ENCODE peak calls at places on chromosomes 4 and X, in six cellular contexts. W is EL, R is pancreas, I is GM23338, D is activated T-cell treated with anti-CD3 and anti-CD28 coated beads for 1 hour, C is MV-4-11. U is an unnamed sample.

GRCh38 chr4:7460591-7460990 is 25.9 kb upstream of the PSAPL1 start:
- DNase-seq in D (no peak), R (no peak), W (peak; percentile 8), C (peak; percentile 50), I (no peak), U (no peak)

GRCh38 chr4:24734511-24734910 is 60.9 kb upstream of the SOD3 start:
- DNase-seq in W (no peak), R (no peak), D (no peak), I (no peak), C (no peak), U (peak; percentile 44)

GRCh38 chr4:71404049-71404448 is 65.2 kb downstream of the SLC4A4 start:
- DNase-seq in W (no peak), R (no peak), C (no peak), D (no peak), I (no peak), U (no peak)

GRCh38 chrX:126165721-126166401 is at the start of gene DCAF12L2:
- DNase-seq in I (peak; percentile 48), C (no peak), D (no peak), R (no peak), W (no peak), U (peak; percentile 21)

GRCh38 chr4:7418131-7418943 is 16.4 kb downstream of the PSAPL1 start:
- DNase-seq in D (no peak), I (no peak), R (no peak), C (no peak), W (no peak), U (no peak)

GRCh38 chr4:37715889-37716402 is 29.8 kb upstream of the RELL1 start:
- DNase-seq in I (no peak), D (no peak), W (no peak), R (peak; percentile 44), C (no peak), U (no peak)

GRCh38 chrX:1537031-1537715 is at the start of gene P2RY8:
- DNase-seq in R (peak; percentile 31), W (peak; percentile 39), C (peak; percentile 95), I (no peak), D (peak; percentile 65), U (peak; percentile 13)

GRCh38 chr4:186216465-186217024 is 10.8 kb upstream of the KLKB1 start:
- DNase-seq in R (no peak), W (peak; percentile 4), C (no peak), D (no peak), I (no peak), U (no peak)

GRCh38 chr4:156676116-156676851 is 295.3 kb downstream of the PDGFC start:
- DNase-seq in C (no peak), R (no peak), I (no peak), W (no peak), D (no peak), U (no peak)

GRCh38 chr4:20572976-20573375 is 127.3 kb upstream of the PACRGL start:
- DNase-seq in D (no peak), R (no peak), W (no peak), I (peak; percentile 74), C (no peak), U (no peak)

GRCh38 chrX:125289209-125289608 is 30.5 kb upstream of the TEX13C start:
- DNase-seq in W (no peak), I (no peak), R (no peak), C (no peak), D (no peak), U (no peak)

GRCh38 chrX:74537011-74537390 is 77.4 kb downstream of the RLIM start:
- DNase-seq in W (peak; percentile 54), D (no peak), I (peak; percentile 31), C (no peak), R (no peak), U (peak; percentile 23)

GRCh38 chr4:8922481-8922880 is 50.8 kb upstream of the HMX1 start:
- DNase-seq in I (no peak), R (peak; percentile 2), C (no peak), D (no peak), W (no peak), U (no peak)

GRCh38 chr4:20925176-20925575 is 224.9 kb downstream of the PACRGL start:
- DNase-seq in D (no peak), I (no peak), W (no peak), R (no peak), C (no peak), U (no peak)

GRCh38 chrX:86066998-86067397 is 19.6 kb upstream of the CHM start:
- DNase-seq in W (no peak), D (no peak), C (no peak), R (no peak), I (peak; percentile 3), U (no peak)

GRCh38 chrX:105464611-105465010 is 244.1 kb upstream of the TEX13A start:
- DNase-seq in D (no peak), R (no peak), C (no peak), W (no peak), I (no peak), U (no peak)

GRCh38 chr4:74037076-74037475 is 1.4 kb downstream of the CXCL3 start:
- DNase-seq in I (peak; percentile 28), W (no peak), C (no peak), D (no peak), R (no peak), U (no peak)

GRCh38 chr4:31370866-31371465 is 650.8 kb downstream of the PCDH7 start:
- DNase-seq in C (peak; percentile 49), D (no peak), R (no peak), I (peak; percentile 83), W (peak; percentile 7), U (peak; percentile 55)

GRCh38 chrX:81120936-81121351 is 80.8 kb downstream of the HMGN5 start:
- DNase-seq in R (peak; percentile 24), I (peak; percentile 71), D (peak; percentile 9), C (peak; percentile 57), W (peak; percentile 48), U (peak; percentile 36)

GRCh38 chr4:141899541-141899940 is 263.2 kb downstream of the IL15 start:
- DNase-seq in I (no peak), W (peak; percentile 50), D (no peak), C (no peak), R (no peak), U (peak; percentile 16)

GRCh38 chr4:172515266-172515879 is 653.2 kb upstream of the GALNT7 start:
- DNase-seq in W (peak; percentile 10), R (no peak), I (peak; percentile 44), C (no peak), D (no peak), U (no peak)

GRCh38 chr4:24805566-24805965 is 10.2 kb downstream of the SOD3 start:
- DNase-seq in R (no peak), C (no peak), I (no peak), D (no peak), W (no peak), U (no peak)

GRCh38 chrX:136162827-136163427 is 15.6 kb downstream of the FHL1 start:
- DNase-seq in C (peak; percentile 28), D (peak; percentile 9), W (peak; percentile 60), I (peak; percentile 71), R (no peak), U (peak; percentile 56)

GRCh38 chr4:121256346-121256745 is 92.2 kb upstream of the TNIP3 start:
- DNase-seq in W (peak; percentile 86), I (no peak), C (peak; percentile 86), R (no peak), D (no peak), U (peak; percentile 90)

GRCh38 chr4:78138252-78138651 is 81.1 kb downstream of the FRAS1 start:
- DNase-seq in W (no peak), D (no peak), R (no peak), C (no peak), I (no peak), U (no peak)

GRCh38 chr4:4541040-4541631 is 712 bp downstream of the STX18 start:
- DNase-seq in C (peak; percentile 99), W (peak; percentile 55), D (no peak), I (no peak), R (peak; percentile 15), U (peak; percentile 60)

GRCh38 chr4:125168531-125168930 is 146.2 kb upstream of the FAT4 start:
- DNase-seq in I (no peak), R (no peak), C (no peak), D (no peak), W (peak; percentile 58), U (peak; percentile 26)

GRCh38 chr4:89108068-89108467 is 3.3 kb upstream of the TIGD2 start:
- DNase-seq in I (peak; percentile 51), R (no peak), W (no peak), D (no peak), C (no peak), U (no peak)

GRCh38 chr4:104574371-104574770 is 79.7 kb upstream of the CXXC4 start:
- DNase-seq in I (no peak), C (no peak), D (no peak), W (no peak), R (no peak), U (no peak)

GRCh38 chrX:1534321-1535168 is 2.4 kb downstream of the P2RY8 start:
- DNase-seq in C (peak; percentile 35), D (no peak), W (no peak), I (peak; percentile 48), R (no peak), U (no peak)

GRCh38 chrX:30618160-30618765 is 35.0 kb upstream of the GK start:
- DNase-seq in D (no peak), R (no peak), C (peak; percentile 67), W (no peak), I (peak; percentile 53), U (no peak)

GRCh38 chrX:78886550-78886949 is 58.6 kb upstream of the P2RY10 start:
- DNase-seq in I (peak; percentile 8), R (no peak), C (no peak), D (no peak), W (peak; percentile 6), U (peak; percentile 33)

GRCh38 chr4:148445903-148446261 is 3.7 kb upstream of the NR3C2 start:
- DNase-seq in D (no peak), R (no peak), I (peak; percentile 13), C (no peak), W (no peak), U (no peak)

GRCh38 chr4:140012688-140013087 is 141.3 kb downstream of the MAML3 start:
- DNase-seq in D (peak; percentile 49), R (peak; percentile 76), I (peak; percentile 82), W (peak; percentile 86), C (peak; percentile 49), U (peak; percentile 58)